ENCODE peak calls at places on chromosome 21, in four cellular contexts. P is activated CD4-positive, alpha-beta T cell treated with anti-CD3 and anti-CD28 coated beads, Interleukin-2, amount 10 ng/mL, durations not matched to agents 7 days and 5 days; V is A549; Y is DMS153. R is an unnamed sample.

GRCh38 chr21:43814215-43815106 is 25.1 kb downstream of the RRP1 start:
- DNase-seq in Y (no peak), V (no peak), P (no peak), R (no peak)

GRCh38 chr21:32253215-32253641 is 25.6 kb downstream of the MIS18A start:
- DNase-seq in Y (no peak), V (no peak), P (no peak), R (no peak)

GRCh38 chr21:34705032-34705431 is 36.2 kb downstream of the CLIC6 start:
- DNase-seq in P (no peak), Y (no peak), V (no peak), R (no peak)

GRCh38 chr21:36701912-36702621 is 3.2 kb downstream of the SIM2 start:
- DNase-seq in Y (no peak), V (no peak), P (no peak), R (no peak)

GRCh38 chr21:37484535-37485474 is 118.2 kb downstream of the DYRK1A start:
- DNase-seq in Y (no peak), V (no peak), P (no peak), R (no peak)

GRCh38 chr21:23009360-23009759 is 2011.2 kb downstream of the NCAM2 start:
- DNase-seq in V (no peak), Y (no peak), P (no peak), R (no peak)

GRCh38 chr21:33246506-33246905 is 16.8 kb downstream of the IFNAR2 start:
- DNase-seq in Y (no peak), P (no peak), V (no peak), R (no peak)

GRCh38 chr21:45384656-45385548 is 20.1 kb upstream of the COL18A1 start:
- DNase-seq in P (no peak), Y (no peak), V (no peak), R (no peak)

GRCh38 chr21:35256468-35256988 is 207.4 kb upstream of the RUNX1 start:
- DNase-seq in P (no peak), Y (peak), V (peak), R (peak)

GRCh38 chr21:35664683-35665082 is 395.6 kb downstream of the SETD4 start:
- DNase-seq in V (no peak), Y (no peak), P (no peak), R (no peak)